ENCODE peak calls at places on chromosomes 6 and 20, in eight cellular contexts. C is lower leg skin, J is HT1080, H is astrocyte of the spinal cord, I is memory B cell, E is sigmoid colon, Q is Calu3, Y is ACHN. F is an unnamed sample.

GRCh38 chr6:161169690-161170089 is 104.2 kb downstream of the AGPAT4 start:
- DNase-seq in C (no peak), J (peak), H (peak), I (no peak), E (peak), Q (no peak), Y (peak), F (no peak)

GRCh38 chr6:169905041-169905807 is 153.8 kb downstream of the ERMARD start:
- DNase-seq in C (no peak), J (peak), H (peak), I (no peak), E (peak), Q (peak), Y (no peak), F (no peak)

GRCh38 chr6:157047328-157047727 is 270.1 kb downstream of the ARID1B start:
- DNase-seq in C (no peak), J (no peak), H (no peak), I (no peak), E (no peak), Q (no peak), Y (no peak), F (no peak)

GRCh38 chr6:98998103-98998502 is 50.4 kb upstream of the FBXL4 start:
- DNase-seq in C (no peak), J (no peak), H (no peak), I (no peak), E (no peak), Q (no peak), Y (no peak), F (no peak)

GRCh38 chr6:133701633-133702331 is 187.1 kb upstream of the TCF21 start:
- DNase-seq in C (no peak), J (peak), H (peak), I (no peak), E (no peak), Q (no peak), Y (no peak), F (no peak)

GRCh38 chr6:129748901-129749748 is 39.1 kb upstream of the ARHGAP18 start:
- DNase-seq in C (no peak), J (peak), H (peak), I (no peak), E (no peak), Q (no peak), Y (no peak), F (no peak)

GRCh38 chr6:53043626-53044025 is 21.6 kb upstream of the FBXO9 start:
- DNase-seq in C (no peak), J (peak), H (peak), I (no peak), E (no peak), Q (no peak), Y (peak), F (no peak)

GRCh38 chr6:82185948-82186347 is 61.6 kb downstream of the IBTK start:
- DNase-seq in C (no peak), J (no peak), H (peak), I (no peak), E (no peak), Q (no peak), Y (no peak), F (no peak)

GRCh38 chr6:90424580-90424979 is 127.9 kb upstream of the BACH2 start:
- DNase-seq in C (no peak), J (no peak), H (no peak), I (no peak), E (no peak), Q (no peak), Y (no peak), F (no peak)

GRCh38 chr6:84449220-84449619 is 221.8 kb upstream of the CEP162 start:
- DNase-seq in C (no peak), J (no peak), H (no peak), I (no peak), E (no peak), Q (no peak), Y (no peak), F (no peak)

GRCh38 chr6:11432713-11433450 is 104.7 kb upstream of the TMEM170B start:
- DNase-seq in C (no peak), J (peak), H (peak), I (no peak), E (no peak), Q (no peak), Y (peak), F (no peak)

GRCh38 chr20:37615507-37616425 is 78.1 kb upstream of the CTNNBL1 start:
- DNase-seq in C (no peak), J (peak), H (peak), I (no peak), E (no peak), Q (peak), Y (no peak), F (peak)

GRCh38 chr20:3067139-3068009 is 4.0 kb upstream of the OXT start:
- DNase-seq in C (no peak), J (no peak), H (no peak), I (no peak), E (no peak), Q (no peak), Y (no peak), F (no peak)

GRCh38 chr6:14135865-14136539 is 18.4 kb downstream of the CD83 start:
- DNase-seq in C (no peak), J (no peak), H (no peak), I (no peak), E (no peak), Q (no peak), Y (no peak), F (no peak)

GRCh38 chr6:3619201-3619600 is 132.3 kb downstream of the PXDC1 start:
- DNase-seq in C (peak), J (no peak), H (no peak), I (no peak), E (no peak), Q (no peak), Y (no peak), F (no peak)

GRCh38 chr6:90237350-90237990 is 59.2 kb downstream of the BACH2 start:
- DNase-seq in C (no peak), J (no peak), H (no peak), I (no peak), E (no peak), Q (no peak), Y (no peak), F (no peak)

GRCh38 chr6:3737149-3737830 is 14.2 kb downstream of the PXDC1 start:
- DNase-seq in C (peak), J (no peak), H (no peak), I (no peak), E (no peak), Q (no peak), Y (no peak), F (no peak)

GRCh38 chr6:137927777-137928218 is 60.7 kb downstream of the TNFAIP3 start:
- DNase-seq in C (no peak), J (no peak), H (peak), I (peak), E (no peak), Q (no peak), Y (no peak), F (peak)

GRCh38 chr20:13285408-13285807 is 64.3 kb downstream of the ISM1 start:
- DNase-seq in C (no peak), J (no peak), H (no peak), I (no peak), E (no peak), Q (no peak), Y (no peak), F (no peak)

GRCh38 chr6:119881416-119881815 is 531.9 kb upstream of the MAN1A1 start:
- DNase-seq in C (no peak), J (peak), H (peak), I (no peak), E (no peak), Q (no peak), Y (no peak), F (no peak)

GRCh38 chr20:2840138-2840966 is at the start of the genes PCED1A and VPS16:
- DNase-seq in C (peak), J (peak), H (peak), I (peak), E (peak), Q (peak), Y (peak), F (peak)

GRCh38 chr6:21595265-21595950 is 1.9 kb downstream of the SOX4 start:
- DNase-seq in C (peak), J (peak), H (peak), I (peak), E (peak), Q (peak), Y (peak), F (no peak)

GRCh38 chr6:163956571-163957407 is 542.3 kb downstream of the QKI start:
- DNase-seq in C (peak), J (peak), H (peak), I (peak), E (peak), Q (peak), Y (peak), F (peak)

GRCh38 chr20:11261533-11262000 is 587.8 kb upstream of the JAG1 start:
- DNase-seq in C (no peak), J (peak), H (peak), I (no peak), E (no peak), Q (no peak), Y (peak), F (no peak)

GRCh38 chr6:100704941-100705340 is 176.2 kb downstream of the ASCC3 start:
- DNase-seq in C (no peak), J (no peak), H (no peak), I (no peak), E (no peak), Q (no peak), Y (no peak), F (no peak)

GRCh38 chr6:34237722-34238506 is 1.2 kb downstream of the HMGA1 start:
- DNase-seq in C (peak), J (peak), H (peak), I (peak), E (peak), Q (peak), Y (peak), F (peak)

GRCh38 chr6:106477790-106478189 is 117.3 kb downstream of the CRYBG1 start:
- DNase-seq in C (no peak), J (no peak), H (no peak), I (no peak), E (no peak), Q (peak), Y (no peak), F (no peak)

GRCh38 chr6:7991992-7992815 is 72.0 kb downstream of the BLOC1S5 start:
- DNase-seq in C (no peak), J (peak), H (peak), I (no peak), E (peak), Q (peak), Y (peak), F (no peak)

GRCh38 chr6:43738877-43739641 is 31.0 kb upstream of the VEGFA start:
- DNase-seq in C (peak), J (no peak), H (no peak), I (no peak), E (no peak), Q (peak), Y (no peak), F (no peak)

GRCh38 chr6:14804001-14804401 is 441.9 kb upstream of the JARID2 start:
- DNase-seq in C (peak), J (no peak), H (peak), I (no peak), E (no peak), Q (no peak), Y (no peak), F (no peak)

GRCh38 chr6:36742146-36742545 is 44.5 kb downstream of the RAB44 start:
- DNase-seq in C (no peak), J (no peak), H (no peak), I (no peak), E (no peak), Q (no peak), Y (no peak), F (no peak)

GRCh38 chr6:70575899-70576298 is 9.2 kb downstream of the SDHAF4 start:
- DNase-seq in C (no peak), J (no peak), H (no peak), I (no peak), E (no peak), Q (no peak), Y (no peak), F (no peak)

GRCh38 chr20:63568170-63568981 is 5.7 kb downstream of the HELZ2 start:
- DNase-seq in C (no peak), J (no peak), H (no peak), I (no peak), E (no peak), Q (no peak), Y (no peak), F (no peak)

GRCh38 chr6:45959534-45960195 is 56.0 kb downstream of the CLIC5 start:
- DNase-seq in C (no peak), J (peak), H (peak), I (no peak), E (no peak), Q (no peak), Y (peak), F (no peak)

GRCh38 chr6:133435065-133435728 is 194.0 kb downstream of the EYA4 start:
- DNase-seq in C (no peak), J (no peak), H (no peak), I (no peak), E (no peak), Q (no peak), Y (no peak), F (no peak)

GRCh38 chr6:70131528-70131927 is 171.4 kb downstream of the COL9A1 start:
- DNase-seq in C (no peak), J (no peak), H (no peak), I (no peak), E (no peak), Q (no peak), Y (no peak), F (no peak)